ENCODE peak calls at places on chromosome 16, in eight cellular contexts. W, M, I, Z, O, C, P and A are unnamed samples.

GRCh38 chr16:4064950-4065352 is 51.3 kb downstream of the ADCY9 start:
- DNase-seq in M (no peak), C (peak; percentile 36), W (no peak), P (no peak), I (peak; percentile 45), O (no peak), Z (no peak), A (no peak)

GRCh38 chr16:87945351-87946042 is 5.7 kb upstream of the BANP start:
- DNase-seq in P (peak; percentile 88), Z (no peak), W (peak; percentile 91), O (peak; percentile 76), C (peak; percentile 21), M (peak; percentile 86), I (peak; percentile 94), A (peak; percentile 84)

GRCh38 chr16:65422934-65423333 is 301.1 kb upstream of the CDH11 start:
- DNase-seq in O (no peak), Z (no peak), M (no peak), C (no peak), P (no peak), W (no peak), I (no peak), A (no peak)

GRCh38 chr16:14347706-14348105 is 276.6 kb downstream of the MRTFB start:
- DNase-seq in Z (no peak), M (no peak), O (no peak), P (no peak), W (no peak), C (no peak), I (no peak), A (no peak)

GRCh38 chr16:66508914-66509496 is 40.9 kb downstream of the TK2 start:
- DNase-seq in I (peak; percentile 42), W (peak; percentile 55), O (no peak), Z (no peak), C (no peak), P (no peak), M (no peak), A (no peak)

GRCh38 chr16:57100445-57100844 is 8.1 kb downstream of the CPNE2 start:
- DNase-seq in C (no peak), Z (no peak), W (no peak), M (no peak), I (no peak), P (no peak), O (no peak), A (no peak)

GRCh38 chr16:81817296-81817695 is 38.2 kb downstream of the PLCG2 start:
- DNase-seq in C (no peak), P (no peak), I (no peak), O (no peak), M (no peak), Z (no peak), W (no peak), A (no peak)

GRCh38 chr16:1961651-1962067 is 2.3 kb downstream of the NDUFB10 start:
- DNase-seq in W (no peak), M (no peak), P (no peak), Z (no peak), O (no peak), I (no peak), C (peak; percentile 64), A (no peak)

GRCh38 chr16:49463529-49463928 is 89.9 kb downstream of the C16orf78 start:
- DNase-seq in I (peak; percentile 36), C (peak; percentile 85), P (no peak), M (no peak), W (peak; percentile 43), Z (no peak), O (no peak), A (peak; percentile 28)

GRCh38 chr16:398551-399277 is 1.7 kb downstream of the NME4 start:
- DNase-seq in M (no peak), O (no peak), I (no peak), P (no peak), C (no peak), Z (no peak), W (no peak), A (no peak)

GRCh38 chr16:50709980-50710379 is 16.6 kb downstream of the NOD2 start:
- DNase-seq in W (no peak), C (no peak), I (no peak), Z (no peak), O (no peak), P (no peak), M (no peak), A (no peak)